ENCODE peak calls at places on chromosomes 3 and 15, in ten cellular contexts. S is stimulated activated CD8-positive, alpha-beta memory T cell treated with anti-CD3 and anti-CD28 coated beads, Interleukin-7, amount 100 ng/mL, for 24 hours; K is CD8-positive, alpha-beta T cell; J is aorta; C is stimulated activated naive B cell treated with anti-CD40 and anti-IgM and Interleukin-4, amounts not matched to agents 10 μg/mL and 1 μg/mL and 100 μg/mL, for 72 hours; I is stomach; R is left lobe of liver; P is effector memory CD8-positive, alpha-beta T cell; B is T-helper 2 cell; Q is Caco-2. A is an unnamed sample.

GRCh38 chr15:49265911-49266310 is 95.9 kb downstream of the GALK2 start:
- DNase-seq in S (no peak), K (no peak), J (no peak), C (no peak), I (no peak), R (no peak), P (no peak), B (no peak), Q (no peak), A (no peak)

GRCh38 chr3:162702768-162703385 is 1206.3 kb downstream of the OTOL1 start:
- DNase-seq in S (no peak), K (no peak), J (no peak), C (no peak), I (no peak), R (no peak), P (no peak), B (no peak), Q (no peak), A (no peak)

GRCh38 chr15:92494791-92495190 is 101.1 kb downstream of the ST8SIA2 start:
- DNase-seq in S (no peak), K (no peak), J (no peak), C (no peak), I (no peak), R (no peak), P (no peak), B (no peak), Q (no peak), A (no peak)

GRCh38 chr15:53976844-53977392 is 1.3 kb upstream of the UNC13C start:
- DNase-seq in S (no peak), K (no peak), J (peak; percentile 70), C (no peak), I (no peak), R (no peak), P (no peak), B (no peak), Q (peak; percentile 53), A (no peak)

GRCh38 chr3:71454513-71455423 is 128.8 kb downstream of the FOXP1 start:
- DNase-seq in S (no peak), K (no peak), J (no peak), C (no peak), I (no peak), R (no peak), P (no peak), B (no peak), Q (no peak), A (no peak)

GRCh38 chr3:39502838-39503145 is 35.3 kb downstream of the MOBP start:
- DNase-seq in S (no peak), K (no peak), J (no peak), C (no peak), I (no peak), R (no peak), P (no peak), B (no peak), Q (no peak), A (no peak)

GRCh38 chr3:89447244-89447643 is 339.8 kb downstream of the EPHA3 start:
- DNase-seq in S (no peak), K (no peak), J (no peak), C (no peak), I (no peak), R (no peak), P (no peak), B (no peak), Q (no peak), A (no peak)

GRCh38 chr3:78519281-78519680 is 1248.5 kb downstream of the ROBO1 start:
- DNase-seq in S (no peak), K (no peak), J (no peak), C (no peak), I (no peak), R (no peak), P (no peak), B (no peak), Q (no peak), A (no peak)

GRCh38 chr3:56720836-56721235 is 37.8 kb upstream of the TASOR start:
- DNase-seq in S (no peak), K (no peak), J (no peak), C (no peak), I (no peak), R (no peak), P (no peak), B (no peak), Q (no peak), A (no peak)

GRCh38 chr3:23481660-23482278 is 278.6 kb downstream of the UBE2E2 start:
- DNase-seq in S (no peak), K (no peak), J (no peak), C (no peak), I (no peak), R (no peak), P (no peak), B (no peak), Q (no peak), A (no peak)

GRCh38 chr3:189687475-189687874 is 56.3 kb downstream of the TP63 start:
- DNase-seq in S (no peak), K (no peak), J (no peak), C (no peak), I (no peak), R (no peak), P (no peak), B (no peak), Q (no peak), A (no peak)

GRCh38 chr3:141368062-141368924 is at the start of gene ZBTB38:
- DNase-seq in S (no peak), K (no peak), J (peak; percentile 96), C (no peak), I (peak; percentile 93), R (peak; percentile 73), P (no peak), B (no peak), Q (peak; percentile 98), A (peak; percentile 79)

GRCh38 chr3:38655708-38656300 is 6.3 kb upstream of the SCN5A start:
- DNase-seq in S (no peak), K (no peak), J (no peak), C (no peak), I (no peak), R (no peak), P (no peak), B (no peak), Q (no peak), A (no peak)

GRCh38 chr3:110419096-110419495 is 652.5 kb upstream of the NECTIN3 start:
- DNase-seq in S (no peak), K (no peak), J (no peak), C (no peak), I (no peak), R (no peak), P (no peak), B (no peak), Q (no peak), A (no peak)

GRCh38 chr3:138303474-138303873 is 26.2 kb downstream of the NME9 start:
- DNase-seq in S (no peak), K (no peak), J (no peak), C (no peak), I (no peak), R (no peak), P (no peak), B (no peak), Q (no peak), A (no peak)

GRCh38 chr15:27066446-27066845 is 95.5 kb downstream of the GABRG3 start:
- DNase-seq in S (no peak), K (no peak), J (no peak), C (no peak), I (no peak), R (no peak), P (no peak), B (no peak), Q (no peak), A (no peak)

GRCh38 chr15:88661041-88661765 is 22.4 kb downstream of the ISG20 start:
- DNase-seq in S (no peak), K (no peak), J (peak; percentile 71), C (no peak), I (no peak), R (no peak), P (no peak), B (no peak), Q (no peak), A (no peak)

GRCh38 chr3:183224581-183224980 is 28.5 kb upstream of the B3GNT5 start:
- DNase-seq in S (no peak), K (peak; percentile 6), J (no peak), C (no peak), I (no peak), R (no peak), P (no peak), B (no peak), Q (no peak), A (no peak)

GRCh38 chr3:45688882-45689786 is at the start of gene SACM1L:
- DNase-seq in S (peak; percentile 90), K (peak; percentile 93), J (peak; percentile 99), C (peak; percentile 97), I (peak; percentile 98), R (peak; percentile 99), P (peak; percentile 93), B (peak; percentile 92), Q (peak; percentile 98), A (peak; percentile 98)

GRCh38 chr3:61805510-61806080 is 244.2 kb downstream of the PTPRG start:
- DNase-seq in S (no peak), K (no peak), J (no peak), C (no peak), I (no peak), R (no peak), P (no peak), B (no peak), Q (no peak), A (no peak)

GRCh38 chr15:66899555-66900350 is 165.6 kb upstream of the SMAD3 start:
- DNase-seq in S (no peak), K (no peak), J (no peak), C (no peak), I (no peak), R (no peak), P (no peak), B (no peak), Q (no peak), A (no peak)

GRCh38 chr3:156010829-156011228 is 109.5 kb upstream of the KCNAB1 start:
- DNase-seq in S (no peak), K (no peak), J (no peak), C (no peak), I (no peak), R (no peak), P (no peak), B (no peak), Q (peak; percentile 36), A (no peak)

GRCh38 chr3:126353694-126354321 is 3.4 kb downstream of the KLF15 start:
- DNase-seq in S (no peak), K (no peak), J (peak; percentile 62), C (no peak), I (no peak), R (peak; percentile 92), P (no peak), B (no peak), Q (peak; percentile 5), A (peak; percentile 54)

GRCh38 chr3:72446406-72447058 is 401.7 kb downstream of the SHQ1 start:
- DNase-seq in S (no peak), K (peak; percentile 21), J (no peak), C (no peak), I (peak; percentile 27), R (peak; percentile 77), P (no peak), B (peak; percentile 20), Q (no peak), A (no peak)

GRCh38 chr3:107668398-107668797 is 145.6 kb downstream of the BBX start:
- DNase-seq in S (no peak), K (no peak), J (no peak), C (no peak), I (no peak), R (no peak), P (no peak), B (no peak), Q (no peak), A (no peak)

GRCh38 chr3:128703561-128703960 is 22.4 kb upstream of the RAB7A start:
- DNase-seq in S (no peak), K (no peak), J (no peak), C (no peak), I (no peak), R (no peak), P (no peak), B (no peak), Q (no peak), A (no peak)

GRCh38 chr3:66738625-66739330 is 238.0 kb upstream of the LRIG1 start:
- DNase-seq in S (no peak), K (no peak), J (no peak), C (no peak), I (no peak), R (no peak), P (no peak), B (no peak), Q (no peak), A (no peak)

GRCh38 chr3:195893516-195893915 is 14.8 kb downstream of the TNK2 start:
- DNase-seq in S (no peak), K (no peak), J (no peak), C (no peak), I (no peak), R (no peak), P (no peak), B (no peak), Q (no peak), A (peak; percentile 58)